ENCODE peak calls at places on chromosomes 1 and 21, in five cellular contexts. I, B, F, H and M are unnamed samples.

GRCh38 chr21:34365794-34366193 is 2.0 kb downstream of the KCNE2 start:
- DNase-seq in H (no peak), F (no peak), B (no peak), I (no peak), M (no peak)

GRCh38 chr1:108777839-108778238 is 31.4 kb downstream of the STXBP3 start:
- DNase-seq in B (no peak), I (peak; percentile 3), F (no peak), H (no peak), M (no peak)

GRCh38 chr1:44547837-44548236 is 126.4 kb downstream of the TMEM53 start:
- DNase-seq in H (no peak), F (no peak), B (no peak), I (no peak), M (no peak)

GRCh38 chr1:173749137-173749536 is 34.4 kb downstream of the KLHL20 start:
- DNase-seq in H (no peak), F (no peak), B (no peak), I (peak; percentile 3), M (no peak)

GRCh38 chr1:151920147-151920546 is 10.8 kb upstream of the THEM4 start:
- DNase-seq in H (no peak), F (no peak), I (no peak), B (no peak), M (no peak)

GRCh38 chr1:231866392-231867331 is 240.1 kb downstream of the DISC1 start:
- DNase-seq in B (peak; percentile 71), I (peak; percentile 58), H (peak; percentile 50), F (no peak), M (peak; percentile 44)

GRCh38 chr1:27341525-27342252 is at the start of gene SYTL1:
- DNase-seq in I (peak; percentile 67), H (peak; percentile 34), B (peak; percentile 76), F (no peak), M (peak; percentile 84)

GRCh38 chr1:87240661-87241285 is 87.9 kb upstream of the LMO4 start:
- DNase-seq in F (no peak), I (no peak), H (no peak), B (no peak), M (no peak)

GRCh38 chr1:48876221-48876785 is 99.6 kb upstream of the BEND5 start:
- DNase-seq in I (no peak), B (peak; percentile 60), H (no peak), F (peak; percentile 55), M (no peak)

GRCh38 chr1:181061891-181062777 is 26.4 kb upstream of the IER5 start:
- DNase-seq in B (no peak), I (no peak), F (no peak), H (peak; percentile 37), M (no peak)

GRCh38 chr1:175132456-175132855 is 60.1 kb downstream of the KIAA0040 start:
- DNase-seq in H (no peak), I (peak; percentile 39), B (peak; percentile 42), F (no peak), M (no peak)

GRCh38 chr1:56754713-56755505 is 64.3 kb downstream of the FYB2 start:
- DNase-seq in F (no peak), I (no peak), H (no peak), B (no peak), M (no peak)

GRCh38 chr1:151156515-151156819 is at the start of gene TNFAIP8L2:
- DNase-seq in B (no peak), H (peak; percentile 51), I (no peak), F (no peak), M (no peak)

GRCh38 chr1:5481889-5482288 is 510.3 kb downstream of the NPHP4 start:
- DNase-seq in H (no peak), I (no peak), F (no peak), B (no peak), M (no peak)

GRCh38 chr21:44958471-44959191 is 18.8 kb downstream of the SLX9 start:
- DNase-seq in I (peak; percentile 67), F (no peak), H (peak; percentile 89), B (peak; percentile 96), M (peak; percentile 64)

GRCh38 chr1:169890761-169891538 is 2.7 kb downstream of the SCYL3 start:
- DNase-seq in I (no peak), H (no peak), B (no peak), F (no peak), M (no peak)

GRCh38 chr1:101769520-101769919 is 227.2 kb downstream of the OLFM3 start:
- DNase-seq in I (peak; percentile 0), B (peak; percentile 12), F (no peak), H (no peak), M (peak; percentile 4)

GRCh38 chr1:28449904-28450303 is 55.9 kb upstream of the RCC1 start:
- DNase-seq in F (peak; percentile 38), I (no peak), B (peak; percentile 61), H (no peak), M (no peak)
- H3K27ac ChIP-seq in F (peak overlapping the region; percentile 62), I (no peak overlapping the region), B (no peak overlapping the region), H (no peak overlapping the region), M (no peak overlapping the region)

GRCh38 chr1:234919061-234919755 is 209.4 kb downstream of the TOMM20 start:
- DNase-seq in H (peak; percentile 72), I (no peak), F (no peak), B (no peak), M (no peak)
- H3K4me1 ChIP-seq in H (peaks cover 25% of the 10 kb centered on the region), I (peaks cover 16% of the 10 kb centered on the region), F (no peaks in the 10 kb centered on the region), B (peaks cover 25% of the 10 kb centered on the region), M (no peaks in the 10 kb centered on the region)

GRCh38 chr1:240970253-240970652 is 358.3 kb upstream of the GREM2 start:
- DNase-seq in I (no peak), F (no peak), H (no peak), B (no peak), M (no peak)
- H3K27ac ChIP-seq in I (no peak overlapping the region), F (no peak overlapping the region), H (no peak overlapping the region), B (no peak overlapping the region), M (no peak overlapping the region)

DNA sequence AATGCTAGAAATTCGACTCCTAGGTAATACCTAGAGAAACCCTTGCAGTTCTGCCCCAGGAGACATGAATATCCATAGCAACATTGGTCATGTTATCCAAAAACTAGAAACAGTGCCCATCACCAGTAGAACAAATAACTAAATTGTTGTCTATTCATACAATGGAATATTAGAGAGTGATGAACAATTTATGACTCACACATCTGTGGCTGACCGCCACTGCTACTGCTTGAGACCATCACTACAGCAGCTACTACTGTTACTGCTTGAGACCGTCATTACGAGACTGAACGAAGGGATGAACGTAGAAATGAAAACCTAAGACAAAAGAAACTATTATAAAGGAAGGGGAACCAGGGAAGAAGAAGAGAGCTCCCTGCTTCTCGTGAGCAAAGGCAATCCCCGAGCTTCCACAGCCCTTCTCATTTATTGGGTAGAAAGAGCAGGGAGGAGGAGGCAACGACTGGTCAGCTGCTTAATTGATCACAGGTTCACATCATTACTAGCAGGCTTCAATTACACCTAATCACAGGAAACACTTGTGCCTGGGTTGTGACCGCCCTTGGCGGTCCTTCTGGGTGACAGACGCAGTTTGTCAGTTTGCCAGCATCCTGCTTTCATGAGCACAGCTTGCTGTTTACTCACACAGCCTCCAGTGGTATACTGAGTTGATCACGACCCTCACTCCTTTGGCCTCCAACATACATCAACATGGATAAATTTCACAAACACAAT is 14.1 kb upstream of the PADI4 start:
- DNase-seq in I (no peak), H (no peak), B (no peak), F (no peak), M (no peak)
- H3K4me1 ChIP-seq in I (no peaks in the 10 kb centered on the region), H (no peaks in the 10 kb centered on the region), B (no peaks in the 10 kb centered on the region), F (peaks cover 53% of the 10 kb centered on the region), M (no peaks in the 10 kb centered on the region)

GRCh38 chr1:22225858-22226584 is 83.1 kb upstream of the WNT4 start:
- DNase-seq in B (no peak), F (no peak), I (no peak), H (no peak), M (no peak)
- H3K27ac ChIP-seq in B (no peak overlapping the region), F (no peak overlapping the region), I (no peak overlapping the region), H (no peak overlapping the region), M (no peak overlapping the region)

DNA sequence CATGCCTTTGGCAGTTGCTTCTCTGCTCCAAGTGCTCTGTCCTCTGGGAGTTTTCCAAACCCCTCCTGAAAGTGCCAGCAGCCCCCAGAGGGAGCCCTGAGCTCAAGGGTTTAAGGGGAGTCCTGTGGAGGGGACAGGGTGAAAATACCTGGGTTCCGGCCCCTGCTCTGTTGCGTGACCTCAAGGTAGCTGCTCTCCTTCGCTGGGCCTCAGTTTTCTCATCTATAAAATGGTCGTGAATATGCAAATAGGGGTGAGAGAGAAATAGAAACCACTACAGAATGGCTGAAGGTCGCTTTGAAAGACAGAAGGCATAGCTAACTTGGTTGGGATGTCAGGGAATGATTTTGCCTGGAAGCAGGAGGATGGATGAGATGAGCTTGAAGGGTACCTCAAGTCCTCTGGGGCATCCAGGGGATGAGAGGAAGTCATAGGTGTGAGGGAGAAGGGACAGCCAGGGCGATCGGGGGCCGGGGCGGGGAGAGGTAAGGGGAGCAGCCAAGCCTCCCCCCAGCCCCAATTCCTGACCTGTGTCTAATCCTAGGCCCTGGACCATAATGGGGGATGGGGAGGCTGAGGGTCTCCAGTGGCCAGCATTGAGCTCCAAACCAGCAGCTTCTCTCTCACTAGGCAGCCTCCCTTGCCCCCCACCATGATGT is 12.4 kb downstream of the IFFO2 start:
- DNase-seq in F (no peak), B (no peak), H (peak; percentile 7), I (no peak), M (no peak)
- H3K4me1 ChIP-seq in F (peaks cover 90% of the 10 kb centered on the region), B (peaks cover 27% of the 10 kb centered on the region), H (peaks cover 27% of the 10 kb centered on the region), I (peaks cover 57% of the 10 kb centered on the region), M (peaks cover 41% of the 10 kb centered on the region)